ENCODE peak calls at places on chromosomes 5 and 9, in seven cellular contexts. N, E, D, P, C, I and W are unnamed samples.

GRCh38 chr5:44774279-44774880 is 34.4 kb upstream of the MRPS30 start:
- DNase-seq in N (no peak), E (peak), D (no peak), P (peak), C (peak), I (no peak), W (peak)

GRCh38 chr5:43192558-43193170 is 639 bp downstream of the NIM1K start:
- DNase-seq in N (no peak), E (peak), D (no peak), P (no peak), C (peak), I (no peak), W (peak)

GRCh38 chr5:133606835-133607234 is 5.5 kb downstream of the FSTL4 start:
- DNase-seq in N (no peak), E (no peak), D (no peak), P (no peak), C (no peak), I (no peak), W (no peak)

GRCh38 chr9:34579097-34579818 is 10.3 kb downstream of the CNTFR start:
- DNase-seq in N (no peak), E (no peak), D (no peak), P (no peak), C (no peak), I (no peak), W (no peak)

GRCh38 chr5:124649548-124650501 is 96.6 kb downstream of the ZNF608 start:
- DNase-seq in N (peak), E (no peak), D (no peak), P (no peak), C (peak), I (no peak), W (peak)

GRCh38 chr9:119368681-119369581 is at the start of gene BRINP1:
- DNase-seq in N (no peak), E (peak), D (peak), P (peak), C (peak), I (peak), W (no peak)

GRCh38 chr9:69058101-69058500 is 22.5 kb downstream of the FXN start:
- DNase-seq in N (no peak), E (no peak), D (no peak), P (no peak), C (no peak), I (no peak), W (no peak)

GRCh38 chr5:469752-470483 is 26.9 kb downstream of the EXOC3 start:
- DNase-seq in N (no peak), E (no peak), D (no peak), P (no peak), C (no peak), I (no peak), W (no peak)

GRCh38 chr5:124706729-124707361 is 39.6 kb downstream of the ZNF608 start:
- DNase-seq in N (no peak), E (peak), D (no peak), P (no peak), C (peak), I (no peak), W (peak)

GRCh38 chr5:35393901-35394300 is 163.6 kb upstream of the PRLR start:
- DNase-seq in N (no peak), E (no peak), D (no peak), P (no peak), C (no peak), I (no peak), W (no peak)

GRCh38 chr9:92119581-92119980 is 4.4 kb upstream of the SPTLC1 start:
- DNase-seq in N (no peak), E (no peak), D (no peak), P (no peak), C (no peak), I (no peak), W (no peak)

GRCh38 chr9:5582835-5583195 is 46.1 kb upstream of the RIC1 start:
- DNase-seq in N (no peak), E (no peak), D (no peak), P (no peak), C (peak), I (no peak), W (peak)

GRCh38 chr9:113349044-113349433 is 302 bp upstream of the BSPRY start:
- DNase-seq in N (no peak), E (no peak), D (no peak), P (no peak), C (no peak), I (no peak), W (no peak)

GRCh38 chr5:150266807-150267408 is 22.7 kb downstream of the CAMK2A start:
- DNase-seq in N (no peak), E (no peak), D (no peak), P (no peak), C (no peak), I (no peak), W (no peak)

DNA sequence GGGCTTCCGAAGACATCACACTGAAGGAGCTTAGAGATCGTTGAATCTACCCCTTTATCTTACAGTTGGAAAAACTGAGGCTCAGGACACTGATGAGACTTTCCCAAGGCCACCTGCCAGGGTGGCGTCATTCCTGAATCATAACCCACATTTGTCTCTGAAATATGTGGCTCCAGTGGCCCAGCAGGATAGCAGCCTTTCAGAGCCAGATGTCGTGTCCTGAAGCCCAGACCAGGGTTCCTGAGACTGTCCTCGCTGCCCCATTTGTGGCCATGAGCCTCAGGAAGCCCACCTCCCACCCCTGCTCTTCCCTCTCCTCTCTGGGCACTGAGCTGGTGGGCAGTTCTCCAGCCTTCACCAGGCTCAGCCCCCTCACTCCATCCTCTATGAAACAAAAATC is 2.4 kb downstream of the HMCN2 start:
- DNase-seq in N (peak), E (no peak), D (no peak), P (no peak), C (no peak), I (no peak), W (no peak)
- H2BK5ac ChIP-seq in N (no peak), E (no peak), D (no peak), P (no peak), C (no peak), I (peak), W (no peak)

DNA sequence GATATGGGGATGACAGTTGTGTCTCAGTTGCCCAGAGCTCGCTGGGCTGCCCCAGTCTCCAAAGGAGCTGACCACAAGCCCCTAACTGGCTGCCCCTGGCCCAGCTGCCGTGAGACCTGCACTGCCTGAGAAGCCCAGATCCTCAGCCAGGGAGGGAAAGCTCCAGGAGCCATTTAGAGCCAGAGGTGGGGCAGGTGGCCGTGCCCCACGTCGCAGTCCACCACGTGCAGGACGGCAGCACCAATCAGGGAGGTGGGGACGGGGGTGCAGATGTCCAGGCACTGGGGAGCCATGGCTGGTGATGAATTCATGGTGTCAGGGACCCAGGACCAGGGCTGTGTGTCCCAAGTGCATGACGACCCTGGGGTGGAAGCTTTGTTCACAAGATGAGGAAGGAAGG is 13.4 kb downstream of the PRRX2 start:
- DNase-seq in N (no peak), E (no peak), D (no peak), P (no peak), C (no peak), I (no peak), W (no peak)
- H2BK5ac ChIP-seq in N (no peak), E (no peak), D (no peak), P (peak), C (no peak), I (no peak), W (no peak)

GRCh38 chr9:110309661-110310060 is 28.0 kb downstream of the TXNDC8 start:
- DNase-seq in N (no peak), E (no peak), D (no peak), P (no peak), C (no peak), I (no peak), W (no peak)
- H2BK5ac ChIP-seq in N (no peak), E (no peak), D (no peak), P (no peak), C (no peak), I (no peak), W (no peak)

GRCh38 chr9:11063263-11063662 is 450.5 kb upstream of the PTPRD start:
- DNase-seq in N (no peak), E (no peak), D (no peak), P (no peak), C (no peak), I (no peak), W (no peak)

DNA sequence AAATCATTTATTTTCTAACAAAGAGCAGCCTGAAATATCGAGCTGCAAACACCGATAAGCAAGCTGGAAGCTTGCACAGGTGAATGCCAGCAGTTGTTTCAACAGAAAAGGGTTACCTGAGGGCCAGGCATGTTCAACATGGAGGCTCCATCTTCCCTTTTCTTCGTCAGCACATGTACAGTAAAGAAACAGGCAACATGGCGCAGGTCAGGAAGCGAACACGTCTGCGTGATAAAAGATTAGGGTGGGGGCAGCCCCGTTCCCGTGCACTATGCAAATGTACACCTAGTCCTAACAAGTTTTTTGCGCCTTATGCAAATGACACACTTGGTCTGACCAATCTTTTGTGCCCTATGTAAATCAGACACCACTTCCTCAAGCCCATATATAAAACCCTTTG is 452.1 kb upstream of the PTPRD start:
- DNase-seq in N (no peak), E (no peak), D (no peak), P (no peak), C (no peak), I (no peak), W (no peak)
- H2BK5ac ChIP-seq in N (no peak), E (no peak), D (no peak), P (no peak), C (no peak), I (no peak), W (no peak)

DNA sequence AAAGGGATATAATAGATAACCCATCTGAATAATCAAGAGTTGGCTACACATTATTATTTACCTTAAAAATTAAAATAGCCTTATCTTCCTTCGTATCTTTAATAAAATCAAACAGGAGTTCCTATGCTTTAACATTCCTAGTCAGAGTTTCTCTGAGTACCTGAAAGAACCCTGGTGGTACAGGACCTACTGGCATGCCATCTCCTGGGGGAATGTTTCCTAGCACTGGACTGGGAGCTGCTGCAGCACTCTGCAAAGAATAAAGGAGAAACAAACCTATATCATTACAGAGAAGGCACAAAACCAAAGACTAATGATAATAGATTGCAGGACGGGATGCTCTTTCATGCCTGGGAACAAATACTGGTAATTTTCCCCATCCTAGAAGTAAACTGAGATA is 119.5 kb upstream of the ACOT12 start:
- DNase-seq in N (no peak), E (peak), D (no peak), P (no peak), C (no peak), I (no peak), W (no peak)
- H2BK5ac ChIP-seq in N (no peak), E (no peak), D (no peak), P (no peak), C (no peak), I (no peak), W (no peak)

GRCh38 chr5:113273949-113274348 is 160.8 kb downstream of the TSSK1B start:
- DNase-seq in N (no peak), E (no peak), D (no peak), P (no peak), C (no peak), I (no peak), W (no peak)
- H2BK5ac ChIP-seq in N (no peak), E (no peak), D (no peak), P (no peak), C (no peak), I (no peak), W (no peak)